ENCODE peak calls at places on chromosomes 6 and 20, in nine cellular contexts. F is heart right ventricle; M is breast epithelium; X is CD8-positive, alpha-beta memory T cell; S is stomach; Z is mammary epithelial cell; N is IMR-90; L is GM12865; G is neural progenitor cell. U is an unnamed sample.

GRCh38 chr6:82045965-82046756 is 201.4 kb downstream of the IBTK start:
- DNase-seq in F (no peak), M (no peak), X (no peak), S (no peak), Z (no peak), N (peak), L (no peak), G (no peak), U (peak)

GRCh38 chr6:82570083-82570482 is 206.5 kb downstream of the TPBG start:
- DNase-seq in F (no peak), M (no peak), X (no peak), S (no peak), Z (no peak), N (no peak), L (no peak), G (no peak), U (no peak)

GRCh38 chr6:19734519-19734918 is 102.7 kb upstream of the ID4 start:
- DNase-seq in F (no peak), M (no peak), X (no peak), S (no peak), Z (no peak), N (no peak), L (no peak), G (peak), U (no peak)

GRCh38 chr6:168061269-168062210 is 17.5 kb downstream of the FRMD1 start:
- DNase-seq in F (no peak), M (no peak), X (no peak), S (peak), Z (no peak), N (no peak), L (no peak), G (no peak), U (no peak)

GRCh38 chr6:31826793-31827285 is 699 bp upstream of the HSPA1B start:
- DNase-seq in F (peak), M (peak), X (no peak), S (peak), Z (no peak), N (no peak), L (peak), G (peak), U (peak)

GRCh38 chr6:31821301-31822037 is 6.1 kb upstream of the HSPA1B start:
- DNase-seq in F (peak), M (no peak), X (peak), S (peak), Z (peak), N (peak), L (peak), G (peak), U (no peak)

GRCh38 chr6:9927271-9927670 is 487.6 kb downstream of the TFAP2A start:
- DNase-seq in F (no peak), M (no peak), X (no peak), S (no peak), Z (no peak), N (no peak), L (no peak), G (no peak), U (no peak)

GRCh38 chr6:90083891-90084290 is 189.6 kb downstream of the GJA10 start:
- DNase-seq in F (no peak), M (no peak), X (no peak), S (no peak), Z (no peak), N (no peak), L (peak), G (no peak), U (no peak)

GRCh38 chr6:138724015-138724414 is 49.6 kb upstream of the CCDC28A start:
- DNase-seq in F (peak), M (no peak), X (no peak), S (peak), Z (no peak), N (no peak), L (no peak), G (no peak), U (peak)

GRCh38 chr6:158536891-158537798 is 22.7 kb upstream of the TMEM181 start:
- DNase-seq in F (no peak), M (no peak), X (peak), S (no peak), Z (peak), N (no peak), L (no peak), G (peak), U (no peak)

GRCh38 chr6:18019539-18020534 is 32.4 kb upstream of the KIF13A start:
- DNase-seq in F (peak), M (no peak), X (no peak), S (no peak), Z (no peak), N (no peak), L (no peak), G (no peak), U (no peak)

GRCh38 chr6:170229851-170230519 is 60.9 kb downstream of the DLL1 start:
- DNase-seq in F (no peak), M (no peak), X (no peak), S (no peak), Z (no peak), N (no peak), L (no peak), G (no peak), U (no peak)

GRCh38 chr6:38391909-38392614 is 247.7 kb downstream of the BTBD9 start:
- DNase-seq in F (no peak), M (no peak), X (no peak), S (no peak), Z (no peak), N (peak), L (no peak), G (no peak), U (no peak)

GRCh38 chr6:74447013-74447412 is 751.0 kb downstream of the CD109 start:
- DNase-seq in F (no peak), M (no peak), X (no peak), S (no peak), Z (no peak), N (peak), L (peak), G (no peak), U (peak)

GRCh38 chr20:62377615-62378085 is 9.3 kb upstream of the RPS21 start:
- DNase-seq in F (no peak), M (no peak), X (no peak), S (peak), Z (no peak), N (no peak), L (no peak), G (no peak), U (no peak)

GRCh38 chr6:151391021-151391470 is 313 bp downstream of the ZBTB2 start:
- DNase-seq in F (peak), M (peak), X (peak), S (peak), Z (no peak), N (peak), L (peak), G (peak), U (peak)

GRCh38 chr6:113596907-113597583 is 260.1 kb upstream of the MARCKS start:
- DNase-seq in F (peak), M (no peak), X (no peak), S (peak), Z (no peak), N (peak), L (peak), G (no peak), U (peak)

GRCh38 chr6:2102966-2103365 is 142.4 kb downstream of the GMDS start:
- DNase-seq in F (no peak), M (no peak), X (no peak), S (no peak), Z (no peak), N (no peak), L (no peak), G (no peak), U (no peak)
- H3K4me3 ChIP-seq in F (no peak), M (no peak), X (no peak), S (no peak), Z (no peak), N (no peak), L (no peak), G (no peak), U (no peak)

GRCh38 chr20:13222319-13222716 is 1.2 kb downstream of the ISM1 start:
- DNase-seq in F (no peak), M (no peak), X (no peak), S (no peak), Z (no peak), N (no peak), L (no peak), G (peak), U (no peak)
- H3K4me3 ChIP-seq in F (peak), M (peak), X (peak), S (peak), Z (peak), N (no peak), L (no peak), G (peak), U (no peak)

GRCh38 chr6:56688521-56688920 is 45.8 kb upstream of the DST start:
- DNase-seq in F (no peak), M (no peak), X (no peak), S (no peak), Z (peak), N (no peak), L (no peak), G (no peak), U (no peak)

GRCh38 chr6:56690519-56691200 is 48.0 kb upstream of the DST start:
- DNase-seq in F (no peak), M (no peak), X (no peak), S (no peak), Z (peak), N (peak), L (no peak), G (no peak), U (peak)

GRCh38 chr6:56689114-56689513 is 46.4 kb upstream of the DST start:
- DNase-seq in F (no peak), M (no peak), X (no peak), S (no peak), Z (no peak), N (no peak), L (peak), G (no peak), U (no peak)

GRCh38 chr6:56691201-56691595 is 48.5 kb upstream of the DST start:
- DNase-seq in F (no peak), M (no peak), X (no peak), S (no peak), Z (no peak), N (no peak), L (no peak), G (no peak), U (no peak)

DNA sequence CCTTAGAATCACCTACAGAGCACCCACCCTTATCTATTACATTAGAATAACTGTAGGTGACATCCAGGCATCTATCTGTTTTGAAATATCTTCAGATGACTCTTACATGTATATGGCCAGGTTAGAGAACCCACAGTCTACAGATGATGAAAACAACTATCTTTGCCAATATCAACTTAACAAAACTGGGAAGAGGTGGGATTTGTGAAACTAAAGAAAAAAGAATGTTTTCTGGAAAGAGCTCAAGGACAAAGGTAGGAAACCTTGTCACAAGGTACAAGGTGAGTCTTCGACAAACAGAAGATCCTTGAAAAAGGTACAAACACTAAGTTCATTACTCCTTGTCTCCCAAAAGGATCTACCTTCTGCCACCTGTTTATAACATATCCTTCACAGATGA is 47.0 kb upstream of the DST start:
- DNase-seq in F (no peak), M (no peak), X (no peak), S (no peak), Z (no peak), N (no peak), L (no peak), G (no peak), U (no peak)
- H3K4me3 ChIP-seq in F (peak), M (peak), X (no peak), S (no peak), Z (no peak), N (no peak), L (no peak), G (no peak), U (peak)

GRCh38 chr6:28810655-28811053 is 113.1 kb downstream of the TRIM27 start:
- DNase-seq in F (no peak), M (no peak), X (no peak), S (no peak), Z (no peak), N (no peak), L (peak), G (peak), U (no peak)
- H3K4me3 ChIP-seq in F (no peak), M (no peak), X (no peak), S (no peak), Z (peak), N (peak), L (no peak), G (peak), U (peak)

DNA sequence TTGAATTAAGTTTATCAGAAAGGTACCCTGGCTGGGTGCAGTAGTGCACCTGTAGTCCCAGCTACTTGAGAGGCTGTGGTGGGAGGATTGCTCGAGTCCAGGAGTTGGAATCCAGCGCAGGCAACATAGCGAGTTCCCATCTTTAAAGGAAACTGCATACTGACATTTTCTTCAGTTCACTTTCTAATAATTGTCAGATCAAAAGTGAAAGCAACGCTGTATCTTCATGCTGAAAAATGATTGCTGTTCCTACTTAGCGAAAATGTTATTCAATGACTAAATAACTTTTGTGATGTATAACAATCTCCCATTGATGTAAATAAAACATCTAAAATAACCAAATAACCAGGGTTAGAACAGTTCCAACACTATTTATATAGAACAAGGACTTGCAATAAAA is 1.7 kb downstream of the LATS1 start:
- DNase-seq in F (no peak), M (no peak), X (no peak), S (peak), Z (no peak), N (no peak), L (peak), G (no peak), U (peak)
- H3K4me3 ChIP-seq in F (peak), M (peak), X (peak), S (peak), Z (peak), N (no peak), L (peak), G (peak), U (peak)

GRCh38 chr20:31476648-31477220 is 1.6 kb downstream of the REM1 start:
- DNase-seq in F (no peak), M (no peak), X (no peak), S (no peak), Z (no peak), N (no peak), L (no peak), G (no peak), U (no peak)

GRCh38 chr20:31475032-31475431 is at the start of the genes DEFB124 and REM1:
- DNase-seq in F (peak), M (no peak), X (no peak), S (no peak), Z (no peak), N (no peak), L (no peak), G (peak), U (no peak)

GRCh38 chr20:31474097-31474436 is 860 bp downstream of the DEFB124 start:
- DNase-seq in F (no peak), M (no peak), X (no peak), S (no peak), Z (no peak), N (no peak), L (peak), G (no peak), U (no peak)

GRCh38 chr20:31476313-31476623 is 1.2 kb downstream of the REM1 start:
- DNase-seq in F (no peak), M (no peak), X (no peak), S (no peak), Z (no peak), N (no peak), L (no peak), G (no peak), U (no peak)

GRCh38 chr20:31475472-31476312 is 604 bp downstream of the REM1 start:
- DNase-seq in F (no peak), M (no peak), X (no peak), S (no peak), Z (no peak), N (no peak), L (no peak), G (no peak), U (no peak)
- H3K4me3 ChIP-seq in F (peak), M (peak), X (no peak), S (peak), Z (no peak), N (no peak), L (no peak), G (peak), U (no peak)

DNA sequence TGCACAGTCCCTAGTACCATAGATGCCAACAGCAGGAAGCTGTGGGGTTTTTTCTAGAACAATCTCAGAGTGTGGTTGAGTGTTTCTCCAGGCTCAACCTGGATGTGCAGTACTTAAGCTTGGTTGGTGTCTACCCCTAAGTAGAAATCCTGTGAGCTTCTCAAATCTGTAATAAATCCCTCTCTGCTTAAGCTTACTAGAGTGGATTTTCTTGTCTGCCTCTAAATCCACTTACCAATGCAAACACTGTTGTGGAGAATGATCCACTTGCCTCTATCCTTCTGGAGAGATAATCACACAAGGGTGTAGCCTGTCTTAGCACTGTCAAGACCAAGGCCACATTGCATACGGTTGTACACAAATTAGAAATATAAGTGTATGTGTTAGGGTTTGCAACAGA is 43.3 kb upstream of the CLIC5 start:
- DNase-seq in F (no peak), M (no peak), X (no peak), S (no peak), Z (no peak), N (no peak), L (no peak), G (no peak), U (no peak)
- H3K4me3 ChIP-seq in F (no peak), M (no peak), X (no peak), S (no peak), Z (no peak), N (no peak), L (no peak), G (no peak), U (no peak)

GRCh38 chr6:73394577-73395354 is at the start of gene DDX43:
- DNase-seq in F (peak), M (no peak), X (peak), S (no peak), Z (no peak), N (no peak), L (peak), G (no peak), U (peak)
- H3K4me3 ChIP-seq in F (no peak), M (peak), X (no peak), S (peak), Z (no peak), N (no peak), L (peak), G (no peak), U (peak)